ENCODE peak calls at places on chromosomes 3 and 15, in four cellular contexts. O is dorsolateral prefrontal cortex, C is B cell, B is neural crest cell. X is an unnamed sample.

GRCh38 chr15:80999623-81000036 is 1.1 kb upstream of the TLNRD1 start:
- DNase-seq in O (no peak), C (peak; percentile 34), B (no peak), X (no peak)

GRCh38 chr3:57727096-57727495 is 29.0 kb upstream of the SLMAP start:
- DNase-seq in O (no peak), C (no peak), B (no peak), X (no peak)

GRCh38 chr15:64010719-64011118 is 35.6 kb downstream of the DAPK2 start:
- DNase-seq in O (no peak), C (peak; percentile 78), B (no peak), X (no peak)

GRCh38 chr3:71495708-71496472 is 87.6 kb downstream of the FOXP1 start:
- DNase-seq in O (no peak), C (no peak), B (no peak), X (no peak)

GRCh38 chr15:39747326-39747725 is 35.3 kb downstream of the FSIP1 start:
- DNase-seq in O (no peak), C (no peak), B (no peak), X (no peak)

GRCh38 chr3:10015476-10015904 is 10.7 kb upstream of the FANCD2 start:
- DNase-seq in O (peak; percentile 79), C (no peak), B (no peak), X (no peak)

GRCh38 chr3:103787879-103788278 is 1353.1 kb downstream of the ZPLD1 start:
- DNase-seq in O (no peak), C (no peak), B (no peak), X (no peak)

GRCh38 chr15:31270767-31271166 is 55.9 kb upstream of the KLF13 start:
- DNase-seq in O (no peak), C (no peak), B (no peak), X (peak; percentile 27)

GRCh38 chr15:63288778-63289378 is 11.5 kb downstream of the APH1B start:
- DNase-seq in O (no peak), C (peak; percentile 43), B (no peak), X (no peak)

DNA sequence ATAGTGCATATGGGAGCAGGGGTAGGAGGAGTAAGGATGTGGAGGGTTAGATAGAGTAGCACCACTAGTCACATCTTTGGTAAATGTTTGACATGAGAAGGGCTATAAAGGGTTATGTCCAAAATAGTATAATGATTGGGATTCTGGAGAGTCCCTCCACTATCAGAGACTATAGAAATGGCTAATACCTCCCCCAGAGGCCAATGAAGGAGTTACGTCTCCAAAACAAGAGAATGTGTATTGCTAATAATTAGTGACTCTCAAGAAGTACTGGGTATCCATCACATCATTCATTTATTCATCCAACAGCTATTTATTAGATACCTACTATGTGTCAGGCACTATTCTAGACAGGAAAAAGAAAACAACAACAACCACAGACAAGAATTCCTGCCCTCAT is 203.7 kb upstream of the UMPS start:
- DNase-seq in O (no peak), C (no peak), B (no peak), X (no peak)
- TF ChIP-seq CTCF in O (no peak), C (no peak), B (peak; percentile 34), X (peak; percentile 52)

GRCh38 chr3:75342425-75342824 is 321.7 kb upstream of the FRG2C start:
- DNase-seq in O (no peak), C (no peak), B (no peak), X (no peak)

GRCh38 chr3:75338342-75338741 is 325.8 kb upstream of the FRG2C start:
- DNase-seq in O (no peak), C (no peak), B (no peak), X (no peak)

GRCh38 chr3:75337226-75337900 is 326.8 kb upstream of the FRG2C start:
- DNase-seq in O (no peak), C (no peak), B (no peak), X (no peak)

DNA sequence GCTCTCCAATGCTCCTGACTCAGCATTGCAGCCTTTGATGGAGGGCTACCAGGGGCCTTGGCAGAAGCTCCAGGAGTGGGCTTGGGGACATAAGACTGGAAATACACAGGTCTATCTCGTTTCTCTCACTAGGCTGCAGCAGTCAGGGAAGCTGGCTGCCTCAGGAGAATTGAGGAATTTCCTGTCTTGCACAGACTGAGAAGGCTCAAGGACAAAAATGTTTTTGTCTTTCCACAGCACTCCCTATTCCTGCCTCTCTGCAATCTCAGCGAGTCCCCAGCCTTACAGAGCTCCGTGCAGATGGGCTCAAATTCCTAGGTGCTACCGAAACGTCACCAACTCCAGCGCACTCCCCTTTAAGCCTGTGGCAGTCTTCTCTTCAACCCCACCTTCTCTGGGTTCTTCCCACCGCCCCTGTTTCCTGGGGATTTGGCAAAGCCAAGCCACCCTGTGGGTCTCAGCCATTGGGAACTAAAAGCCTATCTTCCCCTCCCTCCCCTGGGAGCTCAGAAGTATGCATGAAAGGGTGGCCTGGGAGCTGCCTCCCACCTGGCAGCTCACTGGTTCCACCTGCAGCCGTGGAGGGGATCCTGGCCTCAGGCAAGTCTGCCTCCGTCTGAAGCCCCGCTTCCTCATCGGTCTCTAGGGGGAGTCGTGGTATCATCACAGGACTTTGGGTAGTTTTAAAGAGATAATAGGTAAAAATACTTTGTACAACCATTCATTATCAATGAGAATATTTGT is 322.6 kb upstream of the FRG2C start:
- DNase-seq in O (no peak), C (no peak), B (no peak), X (no peak)
- TF ChIP-seq CTCF in O (no peak), C (no peak), B (no peak), X (no peak)

DNA sequence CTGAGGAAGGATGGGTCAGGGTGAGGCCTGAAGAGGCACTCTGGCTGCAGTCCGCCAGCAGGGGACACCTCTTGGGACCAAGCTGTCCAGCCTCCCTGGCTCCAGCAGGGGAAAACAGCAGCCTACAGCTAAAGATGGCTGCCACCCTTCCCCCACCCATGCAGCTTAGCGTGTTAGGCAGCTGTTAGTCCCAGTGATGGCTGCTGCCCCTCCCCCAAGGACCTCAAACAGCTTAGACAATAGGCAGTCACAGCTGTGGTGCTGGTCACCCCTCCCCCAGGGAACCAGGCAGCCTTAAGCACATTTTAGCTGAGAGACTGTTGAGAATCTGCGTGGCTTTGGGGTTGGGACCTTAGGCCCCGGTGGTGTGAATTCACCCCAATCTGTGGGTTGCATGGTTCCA is 140.4 kb upstream of the CADPS start:
- DNase-seq in O (peak; percentile 29), C (no peak), B (peak; percentile 60), X (no peak)
- TF ChIP-seq CTCF in O (no peak), C (no peak), B (no peak), X (no peak)

DNA sequence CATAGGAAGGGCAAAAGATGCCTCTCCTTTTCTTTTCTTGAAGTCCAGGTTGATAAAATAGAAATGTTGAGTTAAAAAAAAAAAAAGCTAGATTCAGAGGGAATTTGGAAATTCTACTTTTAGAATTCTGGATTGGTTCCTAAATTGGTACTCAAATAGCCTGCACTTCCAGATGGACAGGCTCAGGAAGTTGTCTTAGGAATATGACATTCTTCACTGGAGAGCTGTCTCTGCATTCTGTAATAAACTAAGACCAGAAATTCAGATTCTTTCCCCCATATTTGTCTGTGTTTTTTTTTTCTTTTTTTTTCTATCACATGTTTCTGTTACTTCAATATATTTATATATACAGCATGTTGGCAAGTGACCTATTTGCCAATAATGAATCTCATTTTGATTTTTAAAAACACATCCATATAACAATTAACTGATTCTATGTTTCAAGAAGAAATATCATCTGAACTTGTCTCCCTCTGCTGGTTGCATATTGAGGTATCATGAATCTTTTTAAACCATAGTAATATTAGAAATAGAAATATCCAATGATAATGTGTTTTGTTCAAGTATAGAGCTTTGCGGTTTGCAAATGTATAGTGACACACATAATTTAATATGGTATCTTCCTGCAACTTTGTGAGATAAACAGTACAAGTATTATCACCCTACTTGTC is 8.5 kb upstream of the LSAMP start:
- DNase-seq in O (no peak), C (no peak), B (no peak), X (no peak)
- TF ChIP-seq CTCF in O (peak; percentile 52), C (no peak), B (peak; percentile 61), X (peak; percentile 67)

DNA sequence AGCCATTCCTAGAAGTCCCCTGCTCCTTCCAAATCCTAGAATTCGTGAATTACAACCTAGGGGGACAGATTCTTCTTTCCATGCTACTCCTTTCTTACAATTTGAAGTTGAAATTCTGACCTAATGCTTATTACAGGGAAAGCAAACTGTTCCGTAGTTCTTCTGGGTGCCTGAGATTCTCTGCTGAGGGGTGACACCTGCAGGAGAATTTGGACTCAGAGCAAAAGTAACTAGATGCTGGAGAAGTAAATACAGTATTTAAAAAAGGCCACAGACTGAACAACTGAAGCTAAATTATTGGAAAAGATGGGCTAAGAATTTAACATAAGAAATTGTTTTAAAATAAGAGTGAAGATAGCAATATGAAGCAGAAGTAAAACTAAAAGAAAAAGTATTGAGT is 37.9 kb downstream of the ACAD9 start:
- DNase-seq in O (no peak), C (no peak), B (no peak), X (no peak)
- TF ChIP-seq CTCF in O (no peak), C (no peak), B (no peak), X (no peak)

DNA sequence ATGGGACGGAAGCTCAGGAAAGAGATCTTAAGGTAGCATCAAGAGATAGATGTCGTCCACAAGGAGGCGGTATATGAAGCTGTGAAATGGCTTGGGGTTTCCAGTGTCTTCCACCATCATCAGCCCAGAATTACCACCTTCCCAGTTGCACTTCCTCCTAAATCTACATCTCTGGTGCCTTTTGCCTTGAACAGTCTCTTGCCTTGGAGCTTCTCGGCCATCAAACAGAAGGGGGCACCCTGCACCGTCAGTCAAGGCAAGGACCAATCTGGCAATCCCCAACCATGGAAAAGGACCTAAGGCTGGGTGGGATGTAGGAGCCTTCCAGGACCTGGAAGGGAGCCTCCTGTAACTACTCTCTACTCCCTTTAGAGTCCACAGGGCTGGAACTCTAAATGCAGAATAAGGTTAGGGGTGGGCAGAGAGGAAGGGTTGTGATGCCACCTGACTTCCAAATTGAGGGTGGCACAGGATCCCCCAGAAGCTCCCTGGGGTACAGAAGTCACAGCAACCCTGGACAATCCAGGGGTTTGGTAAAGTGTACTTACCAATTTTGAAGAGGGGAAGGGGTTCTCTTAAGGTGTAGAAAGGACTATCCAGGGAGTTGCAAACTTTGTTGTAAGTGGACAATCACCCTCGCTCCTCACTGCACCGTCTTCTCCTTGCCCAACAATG is 1.0 kb upstream of the RYR3 start:
- DNase-seq in O (peak; percentile 69), C (no peak), B (no peak), X (no peak)
- TF ChIP-seq CTCF in O (peak; percentile 23), C (no peak), B (no peak), X (peak; percentile 47)

DNA sequence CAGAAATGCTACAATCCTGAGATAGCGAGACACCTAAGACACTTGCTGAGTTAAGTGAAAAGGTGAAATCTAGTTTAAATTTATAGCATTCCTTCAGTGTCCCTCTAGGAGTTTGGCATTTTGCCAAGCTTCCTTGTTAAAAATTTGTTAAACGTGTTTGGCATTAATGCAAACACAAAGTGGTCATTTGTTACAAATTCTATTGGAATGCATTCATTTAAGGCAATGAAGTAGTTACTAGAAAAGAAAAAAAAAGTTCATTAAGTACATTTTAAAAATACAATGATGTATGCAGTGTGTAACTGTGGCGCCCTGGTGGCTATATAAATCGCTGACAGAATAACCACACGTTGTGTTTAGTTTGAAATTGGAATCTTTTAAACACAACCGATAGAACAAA is 31.3 kb upstream of the WNT5A start:
- DNase-seq in O (no peak), C (no peak), B (no peak), X (no peak)
- TF ChIP-seq CTCF in O (no peak), C (no peak), B (peak; percentile 31), X (peak; percentile 25)

GRCh38 chr3:81218023-81218422 is 543.4 kb downstream of the GBE1 start:
- DNase-seq in O (no peak), C (no peak), B (no peak), X (no peak)
- TF ChIP-seq CTCF in O (peak; percentile 44), C (no peak), B (peak; percentile 67), X (peak; percentile 64)

X was measured in type B pancreatic cell.